ENCODE peak calls at places on chromosome 11, in six cellular contexts. N, O, Y, S, W and T are unnamed samples.

GRCh38 chr11:124893781-124894401 is 3.8 kb downstream of the ROBO4 start:
- DNase-seq in N (no peak), O (no peak), Y (no peak), S (peak), W (no peak), T (no peak)

GRCh38 chr11:130804306-130805077 is 111.8 kb downstream of the SNX19 start:
- DNase-seq in N (no peak), O (no peak), Y (no peak), S (no peak), W (peak), T (no peak)

GRCh38 chr11:37748641-37749040 is 1150.6 kb upstream of the RAG2 start:
- DNase-seq in N (no peak), O (no peak), Y (no peak), S (no peak), W (no peak), T (no peak)

GRCh38 chr11:36657610-36658225 is 59.7 kb upstream of the RAG2 start:
- DNase-seq in N (no peak), O (no peak), Y (no peak), S (no peak), W (no peak), T (no peak)

GRCh38 chr11:79864882-79865281 is 424.1 kb upstream of the TENM4 start:
- DNase-seq in N (no peak), O (no peak), Y (no peak), S (no peak), W (no peak), T (no peak)

GRCh38 chr11:61963282-61964057 is 4.0 kb downstream of the FTH1 start:
- DNase-seq in N (no peak), O (no peak), Y (no peak), S (no peak), W (peak), T (peak)

GRCh38 chr11:900545-900944 is 10.1 kb downstream of the CHID1 start:
- DNase-seq in N (no peak), O (no peak), Y (no peak), S (no peak), W (no peak), T (no peak)

GRCh38 chr11:85930879-85931366 is 75.7 kb downstream of the CCDC83 start:
- DNase-seq in N (no peak), O (peak), Y (no peak), S (no peak), W (no peak), T (no peak)

GRCh38 chr11:78420796-78421209 is 3.2 kb upstream of the GAB2 start:
- DNase-seq in N (no peak), O (no peak), Y (no peak), S (peak), W (no peak), T (peak)

GRCh38 chr11:94653561-94653960 is 86.4 kb downstream of the PIWIL4 start:
- DNase-seq in N (no peak), O (no peak), Y (no peak), S (no peak), W (no peak), T (no peak)

GRCh38 chr11:66720223-66720898 is 8.7 kb downstream of the SPTBN2 start:
- DNase-seq in N (peak), O (peak), Y (peak), S (peak), W (no peak), T (peak)

GRCh38 chr11:8971917-8972316 is 7.7 kb upstream of the TMEM9B start:
- DNase-seq in N (no peak), O (no peak), Y (no peak), S (no peak), W (no peak), T (no peak)

GRCh38 chr11:3046190-3046589 is 11.0 kb downstream of the CARS1 start:
- DNase-seq in N (no peak), O (no peak), Y (no peak), S (peak), W (no peak), T (no peak)

GRCh38 chr11:47442514-47442913 is 6.4 kb downstream of the RAPSN start:
- DNase-seq in N (no peak), O (no peak), Y (no peak), S (no peak), W (no peak), T (no peak)

GRCh38 chr11:2575611-2576051 is 124.2 kb downstream of the KCNQ1OT1 start:
- DNase-seq in N (no peak), O (no peak), Y (no peak), S (no peak), W (no peak), T (no peak)

GRCh38 chr11:45451766-45452440 is 165.8 kb upstream of the SYT13 start:
- DNase-seq in N (no peak), O (no peak), Y (no peak), S (no peak), W (no peak), T (no peak)

GRCh38 chr11:117649656-117650055 is 147.4 kb downstream of the DSCAML1 start:
- DNase-seq in N (no peak), O (no peak), Y (no peak), S (no peak), W (no peak), T (no peak)

GRCh38 chr11:8688414-8689362 is 6.1 kb downstream of the RPL27A start:
- DNase-seq in N (peak), O (peak), Y (peak), S (peak), W (peak), T (peak)

GRCh38 chr11:45896392-45897068 is 10.5 kb downstream of the FREY1 start:
- DNase-seq in N (no peak), O (no peak), Y (no peak), S (peak), W (no peak), T (no peak)

GRCh38 chr11:65013130-65013691 is 749 bp upstream of the ARL2 start:
- DNase-seq in N (peak), O (peak), Y (no peak), S (peak), W (no peak), T (peak)

GRCh38 chr11:117094776-117095175 is 3.5 kb downstream of the SIK3 start:
- DNase-seq in N (no peak), O (no peak), Y (no peak), S (no peak), W (no peak), T (no peak)

GRCh38 chr11:34331329-34331728 is 26.5 kb downstream of the ABTB2 start:
- DNase-seq in N (no peak), O (no peak), Y (no peak), S (no peak), W (no peak), T (no peak)

GRCh38 chr11:103546236-103546635 is 437.0 kb downstream of the DYNC2H1 start:
- DNase-seq in N (no peak), O (no peak), Y (no peak), S (no peak), W (no peak), T (no peak)

GRCh38 chr11:17792161-17792560 is 57.6 kb downstream of the KCNC1 start:
- DNase-seq in N (no peak), O (no peak), Y (no peak), S (no peak), W (no peak), T (no peak)

GRCh38 chr11:63814383-63814736 is 1.1 kb downstream of the SPINDOC start:
- DNase-seq in N (no peak), O (no peak), Y (no peak), S (no peak), W (no peak), T (no peak)

GRCh38 chr11:19953342-19953741 is 206.9 kb downstream of the DBX1 start:
- DNase-seq in N (no peak), O (peak), Y (peak), S (no peak), W (no peak), T (no peak)

GRCh38 chr11:106311531-106312230 is 234.2 kb downstream of the AASDHPPT start:
- DNase-seq in N (no peak), O (no peak), Y (no peak), S (no peak), W (no peak), T (no peak)

GRCh38 chr11:2271077-2271326 is 614 bp upstream of the ASCL2 start:
- DNase-seq in N (peak), O (no peak), Y (no peak), S (no peak), W (no peak), T (no peak)

GRCh38 chr11:78318733-78319132 is 98.9 kb downstream of the GAB2 start:
- DNase-seq in N (no peak), O (no peak), Y (no peak), S (peak), W (no peak), T (no peak)

GRCh38 chr11:35651263-35651662 is 11.3 kb upstream of the TRIM44 start:
- DNase-seq in N (no peak), O (no peak), Y (no peak), S (no peak), W (no peak), T (no peak)

GRCh38 chr11:35654711-35655110 is 7.9 kb upstream of the TRIM44 start:
- DNase-seq in N (no peak), O (no peak), Y (no peak), S (no peak), W (no peak), T (no peak)

GRCh38 chr11:35650467-35650866 is 12.1 kb upstream of the TRIM44 start:
- DNase-seq in N (no peak), O (no peak), Y (no peak), S (no peak), W (no peak), T (no peak)

GRCh38 chr11:35647535-35648092 is 15.0 kb upstream of the TRIM44 start:
- DNase-seq in N (no peak), O (no peak), Y (no peak), S (no peak), W (no peak), T (no peak)

DNA sequence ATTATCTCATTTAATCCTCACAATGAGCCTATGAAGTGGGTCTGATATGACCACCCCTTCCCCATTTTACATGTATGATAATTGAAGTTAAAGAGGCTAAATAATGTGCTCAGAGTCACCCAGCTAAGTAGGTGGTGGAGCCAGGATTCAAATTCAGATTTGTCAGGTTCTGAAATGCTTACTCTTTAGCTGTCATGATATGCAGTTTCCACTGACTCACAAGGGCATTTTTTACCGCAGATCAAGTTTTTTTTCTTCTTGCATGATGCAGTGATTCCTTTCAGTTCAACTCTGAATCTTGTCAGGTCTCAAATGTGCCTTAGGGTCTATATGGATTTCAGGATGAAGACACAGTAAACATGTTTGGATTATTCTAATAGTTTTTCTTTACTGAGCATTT is 12.6 kb upstream of the TRIM44 start:
- DNase-seq in N (no peak), O (no peak), Y (no peak), S (no peak), W (no peak), T (no peak)
- TF ChIP-seq GABPA in N (no peak), O (no peak), Y (no peak), S (no peak), W (no peak), T (no peak)

GRCh38 chr11:76560219-76560618 is 110.3 kb downstream of the LRRC32 start:
- DNase-seq in N (no peak), O (no peak), Y (no peak), S (no peak), W (no peak), T (no peak)
- TF ChIP-seq GABPA in N (no peak), O (no peak), Y (no peak), S (no peak), W (no peak), T (no peak)

DNA sequence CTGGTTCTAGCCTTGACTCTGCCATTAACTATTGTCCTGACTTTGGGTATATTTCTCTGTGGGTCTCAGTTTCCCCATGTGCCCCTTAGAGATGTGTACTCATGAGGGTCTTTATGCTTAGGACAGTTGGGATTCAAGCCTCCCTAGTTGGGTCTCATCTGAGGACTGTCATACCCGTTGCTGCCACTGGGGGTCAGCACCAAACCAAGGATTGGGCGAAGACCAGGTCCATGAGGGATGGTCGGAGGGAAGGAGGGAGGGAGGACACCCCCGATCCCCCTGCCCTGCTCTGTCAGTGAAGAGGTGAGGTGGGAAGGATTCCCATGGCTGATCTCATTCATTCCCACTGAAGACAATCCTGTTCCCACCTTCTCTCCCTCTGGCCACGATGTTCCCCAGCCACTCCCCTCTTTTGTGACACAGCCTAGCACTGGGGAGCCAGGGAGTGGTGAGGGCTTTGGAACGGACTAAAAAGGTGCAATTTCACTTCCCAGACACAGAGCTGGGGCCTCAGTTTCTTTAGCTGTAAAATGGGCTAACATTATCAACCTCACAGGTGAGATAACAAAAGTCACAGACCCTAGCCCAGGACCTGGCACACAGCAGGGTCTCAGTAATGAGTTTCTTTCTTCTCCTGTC is 12.4 kb upstream of the KLHL35 start:
- DNase-seq in N (peak), O (peak), Y (no peak), S (peak), W (peak), T (peak)
- TF ChIP-seq GABPA in N (no peak), O (no peak), Y (no peak), S (no peak), W (no peak), T (no peak)

GRCh38 chr11:73530109-73530508 is 67.8 kb downstream of the FAM168A start:
- DNase-seq in N (peak), O (no peak), Y (peak), S (no peak), W (no peak), T (peak)
- TF ChIP-seq GABPA in N (no peak), O (no peak), Y (no peak), S (no peak), W (no peak), T (no peak)

GRCh38 chr11:120031612-120032600 is 106.0 kb downstream of the TRIM29 start:
- DNase-seq in N (no peak), O (no peak), Y (no peak), S (no peak), W (no peak), T (no peak)
- TF ChIP-seq GABPA in N (no peak), O (no peak), Y (no peak), S (no peak), W (no peak), T (no peak)

GRCh38 chr11:129279326-129280026 is 87.4 kb upstream of the ARHGAP32 start:
- DNase-seq in N (no peak), O (peak), Y (no peak), S (peak), W (no peak), T (peak)
- TF ChIP-seq GABPA in N (no peak), O (no peak), Y (no peak), S (no peak), W (no peak), T (no peak)